ENCODE peak calls at places on chromosomes 13 and 19, in nine cellular contexts. W is cardiac muscle cell, M is coronary artery, X is fibroblast of pulmonary artery, E is pancreas, V is GM12865, B is AG09319, Q is astrocyte of the cerebellum, R is neural progenitor cell. H is an unnamed sample.

GRCh38 chr19:36182612-36183454 is 30.6 kb upstream of the COX7A1 start:
- DNase-seq in M (no peak), W (peak), Q (peak), E (no peak), R (peak), X (peak), B (no peak), V (no peak), H (no peak)

GRCh38 chr13:107392205-107392604 is 823.1 kb downstream of the LIG4 start:
- DNase-seq in R (no peak), W (no peak), X (no peak), B (no peak), Q (no peak), V (no peak), E (no peak), M (no peak), H (no peak)

GRCh38 chr13:104011505-104012270 is 945.5 kb upstream of the SLC10A2 start:
- DNase-seq in E (peak), M (no peak), R (peak), X (no peak), B (no peak), W (peak), V (no peak), Q (peak), H (no peak)

GRCh38 chr13:38888309-38888708 is 102.3 kb downstream of the STOML3 start:
- DNase-seq in E (no peak), X (no peak), R (no peak), W (no peak), V (no peak), B (no peak), M (no peak), Q (no peak), H (peak)

GRCh38 chr13:42001580-42001979 is 40.7 kb upstream of the VWA8 start:
- DNase-seq in R (peak), M (no peak), Q (no peak), X (peak), E (no peak), W (peak), V (no peak), B (peak), H (peak)

GRCh38 chr19:2249880-2250764 is 999 bp downstream of the AMH start:
- DNase-seq in X (no peak), W (no peak), E (no peak), R (no peak), M (no peak), B (no peak), Q (no peak), V (no peak), H (no peak)

GRCh38 chr13:97460853-97461252 is 26.9 kb downstream of the RAP2A start:
- DNase-seq in V (no peak), X (no peak), W (no peak), R (no peak), Q (no peak), M (no peak), B (no peak), E (no peak), H (no peak)

GRCh38 chr19:18364826-18365528 is 21.0 kb upstream of the GDF15 start:
- DNase-seq in B (peak), M (no peak), W (peak), Q (peak), E (peak), R (no peak), X (peak), V (no peak), H (peak)

GRCh38 chr19:31330237-31330636 is 19.0 kb downstream of the TSHZ3 start:
- DNase-seq in B (no peak), V (no peak), W (no peak), E (no peak), X (no peak), Q (no peak), R (no peak), M (no peak), H (no peak)

GRCh38 chr13:56515441-56515840 is 625.3 kb upstream of the PRR20A start:
- DNase-seq in X (no peak), B (no peak), R (no peak), W (no peak), V (no peak), E (no peak), Q (no peak), M (no peak), H (no peak)

GRCh38 chr19:42068361-42068755 is 1.6 kb downstream of the GRIK5 start:
- DNase-seq in X (no peak), E (no peak), V (no peak), W (no peak), M (no peak), Q (no peak), R (no peak), B (no peak), H (no peak)

GRCh38 chr13:21826214-21827015 is 155.5 kb downstream of the FGF9 start:
- DNase-seq in W (no peak), V (no peak), X (no peak), M (no peak), Q (no peak), R (no peak), B (no peak), E (no peak), H (no peak)

GRCh38 chr19:6235031-6235951 is 44.5 kb downstream of the MLLT1 start:
- DNase-seq in W (no peak), V (no peak), B (no peak), Q (no peak), M (no peak), R (no peak), E (peak), X (no peak), H (no peak)

GRCh38 chr13:18947376-18947977 is 234.1 kb downstream of the TUBA3C start:
- DNase-seq in W (no peak), Q (no peak), M (no peak), B (no peak), R (no peak), X (no peak), E (no peak), V (no peak), H (no peak)

GRCh38 chr13:110426745-110427144 is 119.7 kb downstream of the COL4A2 start:
- DNase-seq in V (no peak), B (no peak), M (peak), Q (no peak), R (no peak), X (no peak), W (no peak), E (no peak), H (no peak)

GRCh38 chr19:45448887-45449299 is 18.9 kb upstream of the FOSB start:
- DNase-seq in M (no peak), Q (no peak), W (no peak), V (no peak), B (no peak), E (no peak), X (no peak), R (no peak), H (no peak)

DNA sequence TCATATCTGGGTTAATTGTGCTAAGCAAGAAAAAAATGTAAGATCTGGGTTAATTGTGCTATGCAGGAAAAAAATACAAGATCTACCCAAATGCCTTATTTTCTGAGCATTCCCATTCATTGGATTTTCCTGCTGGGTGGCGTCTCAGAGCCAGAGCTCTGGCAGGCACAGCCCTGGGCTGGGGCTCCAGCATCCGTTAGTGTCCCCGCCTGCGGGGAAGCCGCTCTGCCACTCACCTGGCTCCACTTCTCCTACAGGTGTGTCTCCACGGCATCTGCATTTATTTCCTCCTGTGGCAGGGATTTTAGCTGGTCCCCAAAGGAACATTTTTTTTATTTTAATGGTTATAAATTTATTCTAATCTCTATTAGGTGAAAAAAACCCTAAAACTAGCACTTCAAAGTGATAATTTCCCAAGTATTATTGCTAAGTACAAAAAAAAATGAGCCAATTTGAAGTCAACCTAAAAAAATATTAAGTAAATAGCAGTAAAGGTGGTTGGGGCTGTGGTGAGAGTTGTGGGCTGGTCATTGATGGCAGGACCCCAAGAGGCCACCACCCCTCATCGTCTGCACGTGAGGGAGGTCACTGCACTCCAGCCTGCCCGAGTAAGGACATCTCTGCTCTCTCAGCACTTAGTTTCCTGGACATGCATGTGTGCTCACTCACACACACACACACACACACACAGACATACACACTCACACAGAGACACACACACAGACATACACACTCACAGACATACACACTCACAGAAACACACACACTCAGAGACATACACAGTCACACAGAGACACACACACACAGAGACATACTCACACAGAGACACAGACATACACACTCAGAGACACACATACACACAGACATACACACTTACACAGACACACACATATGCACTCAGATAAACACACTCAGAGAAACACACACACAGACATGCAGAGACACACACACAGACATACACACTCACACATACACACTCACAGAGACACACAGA is 127.4 kb upstream of the SOX1 start:
- DNase-seq in M (no peak), B (no peak), X (no peak), R (no peak), E (no peak), V (no peak), Q (no peak), W (no peak), H (no peak)
- TF ChIP-seq CTCF in M (no peak), B (no peak), X (no peak), R (no peak), E (no peak), V (no peak), Q (no peak), W (no peak), H (no peak)

DNA sequence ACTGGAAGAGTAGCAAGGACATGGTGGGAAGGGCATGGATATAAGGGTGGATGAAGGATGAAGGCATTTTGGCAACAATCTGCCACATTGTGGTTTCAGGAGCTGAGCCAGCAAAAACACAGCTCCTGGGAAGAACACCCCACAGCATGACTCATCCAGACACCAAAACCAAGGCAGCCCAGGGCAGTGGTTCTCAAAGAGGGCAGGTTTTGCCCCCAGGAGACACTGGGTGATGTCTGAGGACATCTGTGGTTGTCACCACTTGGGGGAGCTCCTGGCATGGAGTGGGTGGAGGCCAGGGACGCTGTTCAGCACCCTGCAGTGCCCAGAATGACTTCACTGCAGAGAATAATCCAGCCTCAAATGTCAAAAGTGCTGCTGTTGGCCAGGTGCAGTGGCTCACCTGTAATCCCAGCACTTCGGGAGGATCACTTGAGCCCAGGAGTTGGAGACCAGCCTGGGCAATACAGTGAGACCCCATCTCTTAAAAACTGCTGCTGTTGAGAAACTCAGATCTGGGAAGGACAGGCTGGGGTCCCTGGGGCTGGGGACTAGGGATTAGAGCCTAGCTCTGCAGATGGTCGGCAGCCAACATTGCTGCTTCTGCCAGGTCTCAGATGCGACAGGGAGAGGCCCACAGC is 16.1 kb downstream of the ZFR2 start:
- DNase-seq in E (no peak), X (peak), W (no peak), M (no peak), V (peak), R (no peak), B (peak), Q (peak), H (no peak)
- TF ChIP-seq CTCF in E (no peak), X (peak), W (peak), M (no peak), V (peak), R (no peak), B (no peak), Q (no peak), H (no peak)

GRCh38 chr13:98823442-98823841 is 71.0 kb upstream of the SLC15A1 start:
- DNase-seq in Q (no peak), M (no peak), X (no peak), W (no peak), V (no peak), R (no peak), E (no peak), B (no peak), H (no peak)
- TF ChIP-seq CTCF in Q (no peak), M (no peak), X (no peak), W (no peak), V (no peak), R (no peak), E (no peak), B (no peak), H (no peak)

GRCh38 chr13:43301341-43301969 is 278.1 kb downstream of the DNAJC15 start:
- DNase-seq in Q (no peak), X (no peak), W (no peak), M (no peak), V (no peak), R (no peak), E (no peak), B (no peak), H (no peak)

GRCh38 chr13:43305416-43305815 is 282.0 kb downstream of the DNAJC15 start:
- DNase-seq in M (no peak), B (no peak), X (peak), E (no peak), R (no peak), Q (no peak), W (no peak), V (no peak), H (no peak)

GRCh38 chr13:43304945-43305344 is 281.6 kb downstream of the DNAJC15 start:
- DNase-seq in X (no peak), Q (no peak), B (no peak), E (no peak), W (no peak), M (no peak), V (no peak), R (no peak), H (no peak)

GRCh38 chr13:43304449-43304848 is 281.1 kb downstream of the DNAJC15 start:
- DNase-seq in X (no peak), E (no peak), W (no peak), R (no peak), M (no peak), Q (no peak), B (no peak), V (no peak), H (no peak)

DNA sequence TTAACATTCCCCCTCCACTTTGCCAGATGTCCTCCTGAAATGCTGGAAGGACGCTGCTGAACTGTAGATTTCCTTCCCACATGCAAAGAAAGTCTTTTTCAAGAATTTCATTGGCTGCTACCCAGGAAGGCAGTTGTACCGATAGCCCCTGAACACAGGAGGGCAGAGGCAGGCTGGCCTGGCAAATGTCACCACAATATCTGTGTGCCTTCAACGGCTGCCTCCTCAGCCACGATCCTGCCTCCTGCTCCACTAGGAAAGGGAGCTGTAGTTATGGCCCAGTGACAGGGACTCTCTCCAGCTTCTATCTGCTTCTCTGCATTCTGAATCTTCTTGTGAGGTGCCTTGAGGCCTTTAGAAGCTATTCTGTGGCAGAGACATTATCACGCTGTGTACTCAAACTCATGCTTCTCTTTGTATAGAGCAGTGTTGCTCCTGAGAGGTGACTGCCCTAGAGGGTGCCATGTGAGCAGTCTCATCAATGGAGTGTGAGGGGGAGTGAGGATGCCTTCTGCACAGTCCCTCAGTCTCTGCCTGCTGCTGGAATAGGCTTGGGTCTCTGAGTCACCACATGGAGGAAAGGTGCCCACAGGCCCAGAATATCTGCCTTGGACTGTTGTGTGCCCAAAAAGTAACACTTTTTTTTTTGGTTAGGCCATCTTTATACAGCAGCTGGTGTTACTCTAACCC is 279.8 kb downstream of the DNAJC15 start:
- DNase-seq in E (peak), Q (peak), W (peak), V (peak), M (no peak), X (peak), B (peak), R (peak), H (no peak)
- TF ChIP-seq CTCF in E (peak), Q (peak), W (peak), V (peak), M (no peak), X (peak), B (peak), R (peak), H (peak)

GRCh38 chr19:38850976-38851621 is 1.3 kb upstream of the HNRNPL start:
- DNase-seq in W (no peak), E (peak), X (no peak), R (peak), V (peak), Q (no peak), B (no peak), M (peak), H (no peak)

GRCh38 chr19:38851622-38852230 is 1.9 kb upstream of the HNRNPL start:
- DNase-seq in E (peak), R (peak), X (peak), B (peak), V (peak), M (peak), Q (peak), W (peak), H (no peak)

GRCh38 chr19:38849746-38850230 is at the start of gene HNRNPL:
- DNase-seq in R (no peak), Q (no peak), W (no peak), E (no peak), X (no peak), V (no peak), M (no peak), B (no peak), H (no peak)

GRCh38 chr19:38849147-38849745 is 540 bp downstream of the HNRNPL start:
- DNase-seq in B (peak), Q (peak), M (peak), E (peak), R (peak), X (peak), W (peak), V (peak), H (peak)

DNA sequence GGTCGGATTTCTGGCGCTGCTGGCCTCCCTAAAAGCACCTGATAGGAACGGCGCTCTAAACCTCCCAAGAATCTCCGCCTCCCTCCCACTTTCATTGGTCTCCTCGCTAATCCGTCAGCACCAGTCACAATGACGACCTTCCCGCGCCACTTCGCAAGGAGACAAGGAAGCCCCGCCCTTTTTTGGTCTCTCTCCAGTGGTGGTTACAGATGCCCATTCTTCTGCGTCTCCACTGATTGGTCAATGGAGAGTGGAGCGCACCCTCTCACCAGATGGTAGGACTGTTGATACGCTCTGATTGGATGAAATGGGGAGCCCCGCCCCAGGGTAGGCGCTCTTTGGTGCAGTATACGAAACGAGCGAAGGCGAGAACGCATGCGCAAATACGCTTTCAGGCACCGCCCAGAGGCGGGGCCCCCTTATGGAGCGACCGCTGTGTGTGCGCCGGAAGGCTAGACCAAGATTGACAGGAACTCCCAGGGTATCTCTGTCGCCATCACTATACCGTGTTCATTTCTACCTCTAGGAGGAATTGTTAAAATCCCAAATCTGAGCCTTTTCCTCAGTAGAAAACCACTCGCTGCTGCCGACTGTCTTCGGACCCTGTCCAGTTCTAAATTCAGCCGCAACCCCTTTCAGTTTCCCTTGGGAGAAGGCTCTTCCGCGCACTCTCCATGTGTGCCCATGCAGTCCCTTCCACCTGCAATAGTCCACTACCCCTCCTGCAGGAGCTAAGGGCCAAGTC is 617 bp upstream of the HNRNPL start:
- DNase-seq in B (peak), E (peak), V (peak), W (peak), M (peak), Q (peak), R (peak), X (peak), H (peak)
- TF ChIP-seq CTCF in B (peak), E (no peak), V (no peak), W (peak), M (peak), Q (peak), R (no peak), X (no peak), H (peak)

GRCh38 chr13:93235258-93236015 is 8.8 kb downstream of the GPC6 start:
- DNase-seq in R (no peak), X (peak), B (no peak), E (no peak), M (no peak), V (no peak), W (no peak), Q (no peak), H (no peak)

GRCh38 chr13:93231867-93232266 is 5.3 kb downstream of the GPC6 start:
- DNase-seq in B (no peak), R (no peak), W (no peak), X (no peak), Q (no peak), V (no peak), M (no peak), E (no peak), H (no peak)

GRCh38 chr13:93230466-93230865 is 3.9 kb downstream of the GPC6 start:
- DNase-seq in V (no peak), M (no peak), X (peak), Q (peak), B (no peak), E (no peak), R (no peak), W (no peak), H (no peak)

GRCh38 chr13:93234459-93234858 is 7.9 kb downstream of the GPC6 start:
- DNase-seq in M (no peak), E (no peak), W (no peak), B (no peak), Q (no peak), V (no peak), R (no peak), X (no peak), H (no peak)

GRCh38 chr13:93233997-93234416 is 7.4 kb downstream of the GPC6 start:
- DNase-seq in B (no peak), Q (no peak), W (no peak), E (no peak), M (no peak), R (peak), X (no peak), V (peak), H (no peak)
- TF ChIP-seq CTCF in B (no peak), Q (peak), W (peak), E (no peak), M (no peak), R (peak), X (no peak), V (no peak), H (no peak)

DNA sequence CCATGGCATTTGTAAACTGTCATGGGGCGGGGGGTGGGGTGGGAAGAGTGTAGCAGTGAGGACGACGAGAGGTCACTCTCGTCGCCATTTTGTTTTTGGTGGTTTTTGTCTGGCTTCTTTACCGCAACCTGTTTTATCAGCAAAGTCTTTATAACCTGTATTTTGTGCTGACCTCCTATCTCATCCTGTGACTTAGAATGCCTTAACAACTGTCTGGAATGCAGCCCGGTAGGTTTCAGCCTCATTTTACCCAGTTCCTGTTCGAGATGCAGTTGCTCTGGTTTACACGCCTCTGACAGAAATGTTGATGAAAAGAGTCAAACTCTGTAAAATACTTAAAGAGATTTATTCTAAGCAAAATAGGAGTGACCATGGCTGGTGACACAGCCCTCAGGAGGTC is 852.0 kb downstream of the DACH1 start:
- DNase-seq in E (no peak), X (no peak), V (no peak), Q (no peak), B (no peak), M (no peak), R (no peak), W (no peak), H (no peak)
- TF ChIP-seq CTCF in E (no peak), X (no peak), V (no peak), Q (no peak), B (no peak), M (no peak), R (no peak), W (no peak), H (no peak)